ENCODE peak calls at places on chromosomes 12 and 14, in ten cellular contexts. R is heart right ventricle; T is DND-41; Z is aorta; I is left lung; G is CD4-positive, CD25-positive, alpha-beta regulatory T cell; V is uterus; E is IMR-90; J is CD8-positive, alpha-beta memory T cell; O is endodermal cell. N is an unnamed sample. For H3K36me3, the result is how much of the 10 kb centered on the place peaks cover.

GRCh38 chr14:23544511-23545447 is 6.8 kb downstream of the ZFHX2 start:
- DNase-seq in J (no peak), V (no peak), T (no peak), I (no peak), O (peak), G (no peak), E (no peak), R (peak), Z (peak), N (peak)

GRCh38 chr12:91952916-91953315 is 192.7 kb downstream of the BTG1 start:
- DNase-seq in R (no peak), Z (no peak), O (no peak), V (no peak), G (no peak), I (no peak), T (no peak), J (no peak), E (no peak), N (no peak)

GRCh38 chr12:26770239-26771070 is 62.5 kb downstream of the ITPR2 start:
- DNase-seq in J (no peak), V (no peak), I (no peak), Z (no peak), R (no peak), O (no peak), E (no peak), T (no peak), G (no peak), N (no peak)

GRCh38 chr14:95620659-95621059 is 65.6 kb upstream of the TCL1B start:
- DNase-seq in Z (no peak), T (no peak), I (no peak), O (no peak), J (no peak), R (no peak), E (no peak), V (no peak), G (no peak), N (no peak)

GRCh38 chr14:101874001-101874400 is 90.4 kb upstream of the DYNC1H1 start:
- DNase-seq in V (no peak), J (no peak), R (no peak), E (no peak), O (no peak), G (no peak), T (no peak), Z (no peak), I (no peak), N (no peak)

GRCh38 chr12:104751594-104751993 is 206.5 kb downstream of the SLC41A2 start:
- DNase-seq in T (no peak), G (no peak), I (no peak), J (no peak), E (no peak), Z (no peak), R (no peak), V (no peak), O (peak), N (no peak)

GRCh38 chr14:30214456-30215090 is 286.9 kb upstream of the PRKD1 start:
- DNase-seq in O (peak), E (peak), V (no peak), R (no peak), I (no peak), G (no peak), T (peak), J (no peak), Z (no peak), N (no peak)

GRCh38 chr14:24984846-24985589 is 64.9 kb downstream of the STXBP6 start:
- DNase-seq in E (no peak), V (no peak), I (no peak), Z (no peak), G (no peak), R (peak), T (peak), O (no peak), J (no peak), N (no peak)

GRCh38 chr12:30823764-30824163 is 69.0 kb upstream of the CAPRIN2 start:
- DNase-seq in R (no peak), Z (no peak), I (no peak), O (peak), J (no peak), G (no peak), V (no peak), E (no peak), T (no peak), N (no peak)

GRCh38 chr14:55624913-55625312 is 44.9 kb downstream of the KTN1 start:
- DNase-seq in Z (no peak), V (no peak), O (no peak), J (no peak), E (no peak), T (no peak), R (no peak), G (no peak), I (no peak), N (no peak)

GRCh38 chr12:120075034-120075616 is 41.4 kb downstream of the RAB35 start:
- DNase-seq in O (peak), J (no peak), E (no peak), Z (no peak), I (no peak), V (no peak), T (no peak), G (no peak), R (no peak), N (no peak)

GRCh38 chr14:88163731-88164255 is 158.9 kb downstream of the GPR65 start:
- DNase-seq in O (peak), T (no peak), I (no peak), V (no peak), Z (no peak), E (no peak), J (no peak), R (no peak), G (no peak), N (no peak)

GRCh38 chr12:83114042-83114441 is 427.3 kb downstream of the TMTC2 start:
- DNase-seq in O (no peak), V (no peak), I (no peak), Z (no peak), T (no peak), G (no peak), E (no peak), R (no peak), J (no peak), N (no peak)

GRCh38 chr12:51855586-51856428 is 7.3 kb upstream of the FIGNL2 start:
- DNase-seq in E (peak), V (no peak), R (peak), Z (no peak), T (no peak), O (peak), J (no peak), I (no peak), G (no peak), N (no peak)

GRCh38 chr14:100386846-100387245 is 63.7 kb downstream of the SLC25A47 start:
- DNase-seq in T (no peak), I (no peak), G (no peak), Z (no peak), V (no peak), O (no peak), E (no peak), J (no peak), R (no peak), N (no peak)

GRCh38 chr14:100389497-100390104 is 66.5 kb downstream of the SLC25A47 start:
- DNase-seq in Z (no peak), R (no peak), I (no peak), V (no peak), E (no peak), J (no peak), G (no peak), O (no peak), T (no peak), N (no peak)

GRCh38 chr14:100387450-100387849 is 64.3 kb downstream of the SLC25A47 start:
- DNase-seq in R (no peak), J (no peak), E (no peak), T (no peak), I (no peak), O (no peak), G (no peak), Z (no peak), V (no peak), N (no peak)

GRCh38 chr14:100386121-100386520 is 63.0 kb downstream of the SLC25A47 start:
- DNase-seq in Z (no peak), T (no peak), J (no peak), G (no peak), E (peak), R (no peak), O (no peak), V (no peak), I (no peak), N (no peak)

GRCh38 chr14:100388137-100389050 is 65.3 kb downstream of the SLC25A47 start:
- DNase-seq in G (no peak), V (no peak), Z (no peak), O (no peak), T (no peak), I (no peak), J (no peak), R (no peak), E (no peak), N (no peak)
- H3K4me3 ChIP-seq in G (no peak), V (no peak), Z (no peak), O (no peak), T (no peak), I (no peak), J (no peak), R (no peak), E (no peak), N (no peak)

GRCh38 chr12:96241484-96242256 is 47.5 kb downstream of the ELK3 start:
- DNase-seq in I (peak), J (peak), T (no peak), V (peak), G (peak), O (peak), R (peak), Z (no peak), E (peak), N (peak)
- H3K27ac ChIP-seq in I (peak), J (peak), T (no peak), V (peak), G (peak), O (no peak), R (peak), Z (no peak), E (no peak), N (peak)

DNA sequence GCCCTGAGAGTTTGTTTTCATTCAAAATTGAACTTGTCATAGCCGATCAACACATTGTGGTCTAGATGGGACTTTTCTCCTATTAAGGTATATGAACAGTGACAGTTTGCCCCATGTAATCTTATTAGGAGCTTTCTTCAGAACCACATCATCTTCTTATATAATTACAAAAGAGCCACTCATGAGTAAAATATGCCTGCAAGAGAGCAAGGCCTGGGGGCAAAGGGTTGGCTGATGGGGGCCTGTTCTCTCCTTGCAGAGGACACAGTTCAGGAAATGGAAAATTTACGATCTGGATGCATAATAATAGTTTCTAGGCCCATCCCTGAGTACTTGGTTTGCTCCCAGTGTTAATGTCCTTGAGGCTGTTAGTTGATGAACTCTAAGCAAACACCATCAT is 87.9 kb downstream of the FLRT2 start:
- DNase-seq in G (no peak), O (no peak), E (no peak), V (no peak), Z (no peak), R (no peak), T (no peak), J (no peak), I (no peak), N (no peak)
- H3K36me3 ChIP-seq in G (under half), O (under half), E (under half), V (under half), Z (under half), R (under half), T (under half), J (under half), I (under half), N (under half)

DNA sequence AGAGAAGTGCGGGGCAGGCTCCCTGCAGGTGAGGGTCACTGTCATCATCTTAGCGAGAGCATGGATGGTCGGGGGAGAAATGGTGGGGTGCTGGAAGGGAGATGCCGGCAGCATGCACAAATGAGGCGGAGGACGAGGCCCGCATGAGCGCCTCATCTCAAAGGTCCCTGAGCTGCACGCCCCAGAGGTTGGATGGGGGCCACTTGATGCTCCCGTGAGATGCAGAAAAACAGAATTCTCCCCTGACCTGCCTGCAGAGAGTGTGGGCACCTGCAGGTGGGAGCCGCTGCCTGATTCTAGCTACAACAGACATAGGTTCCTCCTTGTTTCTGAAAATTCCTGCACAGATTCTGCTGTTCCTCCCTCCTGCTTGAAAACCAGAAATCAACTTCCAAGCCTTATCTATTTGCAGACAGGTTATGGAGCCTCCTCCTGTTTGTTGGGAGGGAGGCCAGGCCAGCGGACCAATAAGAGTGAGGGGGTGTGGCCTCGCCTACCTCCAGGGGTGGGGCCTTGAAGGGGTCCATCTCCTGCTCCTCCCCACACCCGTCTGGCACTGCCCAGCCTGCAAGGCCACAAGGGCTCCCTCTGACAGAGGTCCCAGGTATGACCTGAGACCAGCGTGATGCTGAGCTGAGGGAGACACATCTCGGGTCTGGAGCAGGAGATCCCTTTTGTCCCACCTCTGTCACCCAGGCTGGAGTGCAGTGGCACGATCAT is 67.2 kb downstream of the KDM2B start:
- DNase-seq in V (no peak), E (no peak), Z (no peak), O (peak), G (no peak), I (no peak), T (peak), J (no peak), R (no peak), N (no peak)
- H3K4me3 ChIP-seq in V (no peak), E (no peak), Z (no peak), O (no peak), G (no peak), I (no peak), T (no peak), J (no peak), R (no peak), N (no peak)

DNA sequence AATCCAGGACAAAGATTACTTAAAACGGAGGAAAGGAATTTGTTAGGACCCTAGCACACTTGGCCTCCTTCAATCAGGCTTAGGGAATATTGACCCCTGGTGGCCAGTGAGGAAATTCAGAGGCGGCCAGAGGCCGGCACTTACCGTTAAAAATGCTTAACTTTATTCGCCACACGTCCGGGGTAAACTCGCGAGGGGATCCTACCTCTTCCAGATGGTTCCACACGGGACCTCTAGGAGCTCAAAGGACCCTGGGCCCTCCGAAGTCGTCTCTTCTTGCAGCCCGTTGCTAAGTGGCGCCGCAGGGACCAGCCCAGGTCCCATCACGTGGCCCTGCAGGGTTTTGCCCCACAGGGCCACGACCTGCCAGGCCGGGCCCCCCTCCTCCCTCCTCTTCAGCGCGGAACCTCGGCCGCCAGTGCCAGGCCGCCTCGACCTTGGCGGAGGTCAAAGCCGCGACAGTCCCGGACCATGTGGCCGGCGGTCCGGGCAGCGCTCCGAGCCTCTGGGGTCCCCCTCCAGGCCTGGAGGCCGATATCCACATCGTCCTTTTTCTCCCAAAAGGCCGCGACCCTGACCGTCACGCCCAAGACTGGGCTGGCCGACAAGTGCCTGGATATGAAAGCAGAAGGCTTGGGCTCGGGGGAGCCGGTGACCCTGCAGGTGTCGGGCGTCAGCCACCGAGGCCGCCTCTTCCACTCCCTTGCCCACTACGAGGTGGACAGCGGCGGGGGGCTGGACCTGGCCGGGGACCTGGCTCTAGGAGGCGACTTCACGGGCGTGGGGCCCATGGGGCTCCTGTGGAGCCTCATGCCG is 11.1 kb upstream of the DNAL1 start:
- DNase-seq in R (peak), G (peak), I (peak), O (peak), T (peak), E (peak), V (peak), Z (peak), J (peak), N (peak)
- H3K27ac ChIP-seq in R (peak), G (no peak), I (no peak), O (no peak), T (no peak), E (no peak), V (peak), Z (no peak), J (no peak), N (peak)

DNA sequence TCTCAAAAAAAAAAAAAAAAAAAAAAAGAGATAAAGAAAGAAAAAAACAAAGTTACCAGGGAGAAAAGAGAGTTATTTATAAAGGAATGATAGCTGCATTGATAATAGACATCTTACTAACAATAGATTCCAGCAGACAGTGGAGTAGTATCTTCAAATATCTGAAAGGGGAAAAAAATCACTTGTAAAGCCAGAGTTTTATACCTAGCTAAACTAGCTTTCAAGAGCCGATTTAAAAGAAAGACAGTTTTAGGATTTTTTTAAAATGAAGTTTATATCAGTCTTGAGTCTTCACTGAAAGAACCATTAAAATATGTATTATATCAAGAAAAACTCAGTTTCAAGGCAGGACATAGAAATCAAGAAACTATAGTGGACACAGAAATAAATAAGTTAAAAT is 262.4 kb downstream of the ZFP36L1 start:
- DNase-seq in T (no peak), V (no peak), G (no peak), E (no peak), J (no peak), Z (no peak), R (no peak), I (no peak), O (no peak), N (no peak)
- H3K36me3 ChIP-seq in T (under half), V (under half), G (under half), E (under half), J (under half), Z (under half), R (under half), I (under half), O (under half), N (under half)

DNA sequence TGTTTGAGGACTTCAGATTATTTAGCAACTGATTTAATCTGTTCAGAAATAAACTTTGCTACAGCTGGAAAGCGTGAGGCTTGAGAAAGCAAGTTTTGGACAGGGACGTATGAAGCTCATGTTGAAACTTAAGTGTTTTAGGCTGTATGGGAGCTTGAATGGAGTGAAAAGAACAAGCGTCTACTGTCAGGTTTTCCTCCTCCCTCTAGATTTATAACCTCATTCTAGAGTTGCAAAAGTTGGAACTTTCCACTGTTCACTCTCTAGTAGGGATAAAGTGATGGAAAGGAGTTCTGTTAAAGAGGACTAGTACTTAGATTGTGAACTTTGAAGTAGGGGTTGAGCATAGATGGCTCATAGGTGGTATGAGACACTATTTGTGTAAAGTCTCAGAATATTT is 1.1 kb downstream of the PRPF39 start:
- DNase-seq in E (peak), R (no peak), O (no peak), Z (no peak), T (no peak), G (no peak), I (no peak), J (no peak), V (no peak), N (no peak)
- H3K4me3 ChIP-seq in E (peak), R (peak), O (peak), Z (peak), T (peak), G (peak), I (peak), J (peak), V (peak), N (peak)

DNA sequence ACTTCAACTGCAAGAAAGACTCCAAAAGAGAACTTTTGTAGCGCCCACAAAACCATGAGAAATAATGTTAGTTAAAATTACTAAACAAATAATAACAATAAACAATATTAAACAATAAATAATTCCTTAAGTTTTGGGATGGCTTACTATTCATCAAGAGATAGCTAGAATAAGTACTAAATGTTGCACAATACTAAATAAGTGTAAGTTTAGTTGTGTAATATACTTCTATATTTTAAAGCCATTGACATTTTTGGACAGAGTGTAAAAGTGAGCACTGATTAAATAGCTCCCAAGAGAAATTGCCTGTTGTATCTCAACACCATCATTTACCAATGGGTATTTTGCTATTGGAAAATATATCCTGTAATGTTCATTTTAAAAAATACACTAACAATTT is 166.7 kb downstream of the ALG10 start:
- DNase-seq in I (no peak), V (no peak), G (no peak), J (no peak), R (no peak), O (no peak), E (no peak), Z (no peak), T (no peak), N (no peak)
- H3K27ac ChIP-seq in I (no peak), V (no peak), G (no peak), J (no peak), R (no peak), O (no peak), E (no peak), Z (no peak), T (no peak), N (no peak)

N was measured in tibial artery.